ENCODE peak calls at places on chromosomes 12 and 14, in four cellular contexts. A, M, K and Y are unnamed samples. For H3K36me3 and H3K27me3, the result is how much of the 10 kb centered on the place peaks cover.

GRCh38 chr14:65359503-65359902 is 53.0 kb upstream of the FUT8 start:
- DNase-seq in A (peak), M (peak), K (peak), Y (no peak)

GRCh38 chr14:30559638-30560071 is 697 bp downstream of the G2E3 start:
- DNase-seq in A (peak), M (peak), K (peak), Y (peak)

GRCh38 chr14:35404246-35404495 is 378 bp downstream of the NFKBIA start:
- DNase-seq in A (no peak), M (no peak), K (no peak), Y (no peak)

GRCh38 chr12:3293446-3294161 is 197.4 kb upstream of the PRMT8 start:
- DNase-seq in A (peak), M (peak), K (peak), Y (no peak)

GRCh38 chr12:82359115-82359478 is 768 bp downstream of the METTL25 start:
- DNase-seq in A (peak), M (no peak), K (peak), Y (peak)

GRCh38 chr12:64714551-64714968 is 44.6 kb downstream of the GNS start:
- DNase-seq in A (no peak), M (no peak), K (no peak), Y (no peak)

GRCh38 chr12:121858662-121859572 is at the start of gene HPD:
- DNase-seq in A (peak), M (peak), K (peak), Y (peak)

GRCh38 chr12:4116251-4117111 is 157.1 kb upstream of the CCND2 start:
- DNase-seq in A (peak), M (peak), K (peak), Y (no peak)

GRCh38 chr12:57837779-57838562 is 8.6 kb downstream of the CTDSP2 start:
- DNase-seq in A (peak), M (peak), K (peak), Y (no peak)

GRCh38 chr14:71108398-71109114 is 201.3 kb downstream of the PCNX1 start:
- DNase-seq in A (no peak), M (no peak), K (no peak), Y (no peak)

GRCh38 chr14:71103662-71104484 is 196.6 kb downstream of the PCNX1 start:
- DNase-seq in A (peak), M (peak), K (peak), Y (peak)

GRCh38 chr14:71113376-71113775 is 206.1 kb downstream of the PCNX1 start:
- DNase-seq in A (peak), M (no peak), K (peak), Y (no peak)

GRCh38 chr14:71105177-71105576 is 197.9 kb downstream of the PCNX1 start:
- DNase-seq in A (no peak), M (no peak), K (no peak), Y (no peak)

DNA sequence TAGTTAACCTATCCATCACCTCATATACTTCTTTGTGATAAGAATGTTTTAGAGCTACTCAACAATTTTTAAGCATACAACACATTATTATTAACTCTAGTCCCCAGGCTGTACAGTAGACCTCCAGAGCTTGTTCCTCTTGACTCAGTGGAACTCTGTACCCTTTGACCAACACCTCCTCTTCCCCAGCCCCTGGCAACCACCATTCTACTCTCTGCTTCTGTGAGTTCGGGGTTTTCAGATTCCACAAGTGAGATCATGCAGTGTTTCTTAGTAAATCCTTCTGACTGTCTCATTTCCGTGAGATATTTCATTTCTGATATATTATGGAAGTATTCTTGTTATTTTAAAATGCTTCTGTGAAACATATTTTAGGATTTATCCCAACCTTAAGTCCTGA is 200.7 kb downstream of the PCNX1 start:
- DNase-seq in A (no peak), M (no peak), K (no peak), Y (no peak)
- H3K36me3 ChIP-seq in A (under half), M (under half), K (half or more), Y (under half)

DNA sequence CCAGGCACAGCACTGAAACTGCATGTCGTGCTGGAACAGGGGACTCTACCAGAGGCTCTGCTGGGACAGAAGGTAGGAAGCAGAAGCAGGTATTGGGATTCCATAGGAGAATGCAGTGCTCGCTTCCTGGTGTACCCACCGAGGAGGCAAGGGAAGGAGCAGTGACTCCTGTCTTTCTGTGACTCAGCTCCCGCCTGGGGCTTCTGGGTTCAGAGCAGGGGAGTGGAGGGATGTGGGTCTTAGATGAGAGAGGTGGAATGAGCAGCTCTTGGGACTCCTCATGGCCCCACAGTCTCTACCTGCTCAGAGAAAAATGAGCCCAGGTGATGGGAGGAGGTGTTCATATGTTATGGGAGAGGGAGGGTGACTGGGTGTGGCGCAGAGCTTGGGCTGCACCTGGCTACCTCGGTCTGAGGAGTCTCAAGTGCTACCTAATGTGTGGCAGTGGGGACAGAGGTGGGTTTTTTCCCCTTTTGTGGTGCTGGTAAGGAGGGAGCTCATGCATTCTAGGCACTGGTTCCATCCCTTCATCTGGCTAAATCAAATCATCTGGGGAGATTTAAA is 26.3 kb downstream of the WNT5B start:
- DNase-seq in A (no peak), M (no peak), K (no peak), Y (peak)
- H3K27me3 ChIP-seq in A (under half), M (under half), K (under half), Y (under half)

GRCh38 chr12:111728795-111729194 is 37.9 kb upstream of the ALDH2 start:
- DNase-seq in A (no peak), M (no peak), K (no peak), Y (no peak)

GRCh38 chr12:111733340-111733739 is 33.4 kb upstream of the ALDH2 start:
- DNase-seq in A (no peak), M (no peak), K (no peak), Y (no peak)

GRCh38 chr12:111730420-111730819 is 36.3 kb upstream of the ALDH2 start:
- DNase-seq in A (no peak), M (no peak), K (no peak), Y (no peak)
- H3K36me3 ChIP-seq in A (under half), M (under half), K (under half), Y (under half)

DNA sequence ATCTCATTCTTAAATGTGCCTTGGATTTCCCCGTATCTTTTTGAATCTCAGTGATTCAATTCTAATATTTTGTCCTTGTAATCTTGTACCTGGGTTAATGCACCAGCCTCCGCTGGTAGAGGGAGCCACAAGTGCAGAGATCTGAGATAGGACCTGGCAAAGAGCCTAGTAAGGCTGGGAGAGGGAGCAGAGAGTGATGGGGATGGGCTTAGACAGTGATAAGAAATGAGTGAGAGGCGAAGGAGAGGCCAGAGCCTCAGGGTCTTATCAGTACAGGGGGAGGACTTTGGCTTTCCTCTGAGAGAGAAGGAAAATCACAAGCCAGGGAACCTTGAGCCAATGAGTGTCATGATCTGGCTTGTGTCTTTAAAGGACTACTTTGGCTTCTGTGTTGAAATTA is 30.5 kb upstream of the LMNTD1 start:
- DNase-seq in A (peak), M (no peak), K (peak), Y (peak)
- H3K27me3 ChIP-seq in A (under half), M (under half), K (under half), Y (under half)

DNA sequence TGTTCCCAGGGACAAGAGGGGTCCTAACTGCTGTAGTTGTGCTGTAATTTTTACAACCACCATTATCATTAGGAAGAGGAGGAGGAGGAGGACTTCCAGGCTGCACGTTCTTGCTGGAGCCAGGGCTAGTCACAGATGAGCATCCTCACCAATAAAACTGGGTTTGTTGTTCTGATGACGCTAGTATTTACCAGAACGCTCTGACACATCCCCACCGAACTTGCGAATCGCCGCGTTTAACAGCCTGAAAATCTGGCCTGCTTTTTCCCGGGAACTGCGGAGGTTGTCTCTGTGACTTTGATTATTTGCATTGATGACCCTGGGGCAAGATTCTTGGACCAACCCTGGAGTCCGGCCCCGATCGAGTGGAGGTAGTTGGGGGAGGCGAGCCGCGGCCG is 10.2 kb downstream of the TBX5 start:
- DNase-seq in A (no peak), M (no peak), K (peak), Y (no peak)
- H3K36me3 ChIP-seq in A (under half), M (under half), K (half or more), Y (under half)

GRCh38 chr14:50562841-50563240 is 2.9 kb downstream of the ATL1 start:
- DNase-seq in A (no peak), M (no peak), K (no peak), Y (no peak)
- H3K27me3 ChIP-seq in A (under half), M (under half), K (half or more), Y (under half)